ENCODE peak calls at places on chromosomes 4 and X, in nine cellular contexts. U, L, O, P, I, V, E, R and T are unnamed samples.

GRCh38 chrX:108001218-108001814 is 19.1 kb upstream of the TEX13B start:
- DNase-seq in U (peak; percentile 4), L (peak; percentile 53), O (peak; percentile 2), P (no peak), I (no peak), V (no peak), E (peak; percentile 13), R (peak; percentile 75), T (no peak)

GRCh38 chrX:68999931-69000330 is 165.3 kb downstream of the PJA1 start:
- DNase-seq in U (no peak), L (no peak), O (no peak), P (no peak), I (no peak), V (no peak), E (no peak), R (no peak), T (no peak)

GRCh38 chr4:88077911-88078310 is 70.5 kb downstream of the PKD2 start:
- DNase-seq in U (peak; percentile 73), L (no peak), O (no peak), P (no peak), I (no peak), V (no peak), E (no peak), R (no peak), T (no peak)

GRCh38 chrX:5876984-5877655 is 351.5 kb downstream of the NLGN4X start:
- DNase-seq in U (no peak), L (peak; percentile 17), O (no peak), P (no peak), I (no peak), V (no peak), E (no peak), R (no peak), T (no peak)

GRCh38 chr4:4260185-4260751 is 12.2 kb upstream of the TMEM128 start:
- DNase-seq in U (peak; percentile 36), L (peak; percentile 87), O (no peak), P (no peak), I (no peak), V (no peak), E (no peak), R (peak; percentile 52), T (no peak)

GRCh38 chr4:153248641-153249198 is 44.5 kb downstream of the TRIM2 start:
- DNase-seq in U (no peak), L (no peak), O (no peak), P (no peak), I (no peak), V (peak; percentile 28), E (no peak), R (peak; percentile 38), T (no peak)

GRCh38 chrX:109826954-109827708 is 94.1 kb upstream of the ACSL4 start:
- DNase-seq in U (peak; percentile 79), L (no peak), O (no peak), P (no peak), I (no peak), V (no peak), E (no peak), R (peak; percentile 73), T (no peak)

GRCh38 chr4:153522800-153523089 is 56.6 kb downstream of the TMEM131L start:
- DNase-seq in U (no peak), L (peak; percentile 27), O (no peak), P (no peak), I (no peak), V (no peak), E (no peak), R (no peak), T (no peak)

GRCh38 chr4:74206088-74206826 is 48.3 kb downstream of the MTHFD2L start:
- DNase-seq in U (peak; percentile 96), L (no peak), O (no peak), P (no peak), I (no peak), V (no peak), E (no peak), R (no peak), T (no peak)

GRCh38 chr4:122212880-122213279 is 60.7 kb downstream of the BLTP1 start:
- DNase-seq in U (no peak), L (no peak), O (no peak), P (no peak), I (no peak), V (no peak), E (no peak), R (no peak), T (no peak)

GRCh38 chr4:8101213-8101781 is 57.3 kb downstream of the ABLIM2 start:
- DNase-seq in U (no peak), L (no peak), O (no peak), P (no peak), I (peak; percentile 82), V (no peak), E (no peak), R (no peak), T (no peak)

GRCh38 chr4:139922625-139923024 is 231.4 kb downstream of the MAML3 start:
- DNase-seq in U (peak; percentile 43), L (no peak), O (no peak), P (no peak), I (no peak), V (no peak), E (no peak), R (no peak), T (peak; percentile 72)

GRCh38 chrX:123157586-123157985 is 26.5 kb upstream of the GRIA3 start:
- DNase-seq in U (no peak), L (no peak), O (no peak), P (no peak), I (no peak), V (no peak), E (no peak), R (no peak), T (no peak)

GRCh38 chr4:1403591-1404572 is 2.4 kb downstream of the NKX1-1 start:
- DNase-seq in U (no peak), L (no peak), O (no peak), P (peak; percentile 16), I (peak; percentile 55), V (no peak), E (no peak), R (no peak), T (peak; percentile 11)

GRCh38 chrX:54808605-54809483 is 1.3 kb downstream of the MAGED2 start:
- DNase-seq in U (peak; percentile 84), L (peak; percentile 93), O (peak; percentile 67), P (peak; percentile 92), I (peak; percentile 97), V (peak; percentile 93), E (peak; percentile 95), R (peak; percentile 84), T (peak; percentile 88)
- H3K4me3 ChIP-seq in U (peak overlapping the region; percentile 91), L (peak overlapping the region; percentile 82), O (peak overlapping the region; percentile 82), P (peak overlapping the region; percentile 66), I (peak overlapping the region; percentile 55), V (peak overlapping the region; percentile 85), E (peak overlapping the region; percentile 62), R (peak overlapping the region; percentile 86), T (peak overlapping the region; percentile 73)

GRCh38 chr4:132488555-132488954 is 660.5 kb upstream of the PCDH10 start:
- DNase-seq in U (no peak), L (no peak), O (no peak), P (no peak), I (no peak), V (no peak), E (no peak), R (no peak), T (no peak)

GRCh38 chr4:132498215-132498614 is 650.9 kb upstream of the PCDH10 start:
- DNase-seq in U (no peak), L (no peak), O (no peak), P (no peak), I (no peak), V (no peak), E (no peak), R (no peak), T (no peak)

DNA sequence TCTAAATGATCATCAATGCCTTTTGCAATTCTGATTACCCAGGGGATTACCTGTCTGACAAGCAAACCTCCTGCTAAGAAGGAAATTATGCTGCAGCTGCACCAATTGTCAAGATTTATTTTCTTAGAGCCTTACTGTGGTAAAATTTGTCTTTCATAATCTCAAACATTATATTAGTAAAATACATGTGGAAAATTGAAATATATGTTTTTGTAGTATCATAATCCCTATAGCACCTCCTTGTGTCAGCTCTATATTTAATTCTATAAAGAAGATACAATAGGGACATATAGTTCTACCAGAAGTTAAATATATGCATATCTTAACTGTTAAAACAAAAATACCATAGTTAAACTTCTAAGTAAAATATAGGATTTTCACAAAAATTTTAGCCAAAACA is 655.6 kb upstream of the PCDH10 start:
- DNase-seq in U (no peak), L (no peak), O (no peak), P (no peak), I (no peak), V (no peak), E (no peak), R (no peak), T (no peak)
- TF ChIP-seq CTCF in U (no peak), L (peak; percentile 61), O (no peak), P (no peak), I (no peak), V (no peak), E (no peak), R (no peak), T (no peak)

DNA sequence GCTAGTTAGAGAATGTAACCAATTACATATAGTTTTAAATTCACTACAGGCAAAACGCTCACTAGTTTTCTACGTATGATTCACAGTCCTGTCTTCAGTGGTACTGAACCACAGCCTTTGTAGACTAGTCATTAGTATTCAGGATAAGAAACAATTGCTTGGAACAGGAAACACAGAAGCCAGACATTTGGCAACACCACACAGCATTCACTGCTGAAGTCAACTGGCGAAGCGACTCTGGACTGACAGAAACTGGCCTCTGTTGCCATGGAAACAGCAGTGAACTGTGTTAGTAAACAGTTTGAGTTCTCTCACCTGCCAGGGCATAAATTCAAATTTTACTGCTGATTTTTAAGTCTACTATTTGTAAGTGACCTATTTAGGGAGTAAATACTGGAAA is 57.6 kb downstream of the MAPK10 start:
- DNase-seq in U (peak; percentile 94), L (no peak), O (no peak), P (peak; percentile 76), I (peak; percentile 88), V (peak; percentile 31), E (no peak), R (no peak), T (peak; percentile 84)
- H3K27ac ChIP-seq in U (no peak overlapping the region), L (no peak overlapping the region), O (no peak overlapping the region), P (peak overlapping the region; percentile 53), I (no peak overlapping the region), V (no peak overlapping the region), E (no peak overlapping the region), R (no peak overlapping the region), T (peak overlapping the region; percentile 19)

GRCh38 chr4:40212674-40213504 is 16.1 kb downstream of the RHOH start:
- DNase-seq in U (peak; percentile 31), L (no peak), O (no peak), P (no peak), I (no peak), V (no peak), E (no peak), R (no peak), T (no peak)

GRCh38 chr4:40210776-40211175 is 13.9 kb downstream of the RHOH start:
- DNase-seq in U (no peak), L (no peak), O (no peak), P (no peak), I (no peak), V (no peak), E (no peak), R (no peak), T (no peak)

GRCh38 chr4:40206421-40206820 is 9.6 kb downstream of the RHOH start:
- DNase-seq in U (no peak), L (no peak), O (no peak), P (no peak), I (no peak), V (no peak), E (no peak), R (no peak), T (no peak)

GRCh38 chr4:40211224-40212185 is 14.7 kb downstream of the RHOH start:
- DNase-seq in U (no peak), L (no peak), O (no peak), P (no peak), I (no peak), V (no peak), E (no peak), R (no peak), T (no peak)

GRCh38 chr4:40209401-40209800 is 12.6 kb downstream of the RHOH start:
- DNase-seq in U (no peak), L (no peak), O (no peak), P (no peak), I (no peak), V (no peak), E (no peak), R (no peak), T (no peak)
- H3K4me3 ChIP-seq in U (no peak overlapping the region), L (peak overlapping the region; percentile 29), O (no peak overlapping the region), P (no peak overlapping the region), I (no peak overlapping the region), V (no peak overlapping the region), E (peak overlapping the region; percentile 29), R (no peak overlapping the region), T (no peak overlapping the region)